ENCODE peak calls at places on chromosomes 11 and 22, in four cellular contexts. B is cardiac muscle cell, M is HCT116, T is fibroblast of lung. Z is an unnamed sample.

GRCh38 chr11:128288368-128288767 is 299.0 kb downstream of the ETS1 start:
- DNase-seq in M (no peak), B (peak; percentile 62), T (no peak), Z (no peak)

GRCh38 chr11:69445131-69445470 is 36.4 kb upstream of the LINC01488 start:
- DNase-seq in M (no peak), T (no peak), B (no peak), Z (no peak)

GRCh38 chr22:19691721-19692341 is 22.5 kb upstream of the SEPTIN5 start:
- DNase-seq in M (peak; percentile 40), B (peak; percentile 58), T (peak; percentile 74), Z (no peak)

GRCh38 chr11:118152552-118153471 is at the start of gene SCN4B:
- DNase-seq in T (peak; percentile 65), B (peak; percentile 87), M (no peak), Z (peak; percentile 5)

GRCh38 chr11:74694536-74694935 is 36.7 kb downstream of the CHRDL2 start:
- DNase-seq in T (no peak), B (no peak), M (no peak), Z (no peak)

GRCh38 chr11:128719556-128719824 is 25.6 kb downstream of the FLI1 start:
- DNase-seq in M (no peak), B (no peak), T (no peak), Z (no peak)

GRCh38 chr11:67604815-67605214 is 1.9 kb upstream of the NDUFV1 start:
- DNase-seq in B (no peak), M (no peak), T (no peak), Z (no peak)

GRCh38 chr22:19527861-19528417 is 3.7 kb upstream of the CLDN5 start:
- DNase-seq in T (peak; percentile 44), M (no peak), B (no peak), Z (no peak)

GRCh38 chr22:42033263-42034181 is 34.9 kb downstream of the WBP2NL start:
- DNase-seq in M (no peak), T (no peak), B (no peak), Z (no peak)

GRCh38 chr22:17213976-17214375 is 5.3 kb downstream of the ADA2 start:
- DNase-seq in B (peak; percentile 59), M (peak; percentile 40), T (peak; percentile 7), Z (peak; percentile 46)

GRCh38 chr22:38741576-38741975 is 14.2 kb downstream of the SUN2 start:
- DNase-seq in T (no peak), B (no peak), M (no peak), Z (no peak)

GRCh38 chr11:110059706-110060430 is 33.3 kb upstream of the ZC3H12C start:
- DNase-seq in T (peak; percentile 72), B (no peak), M (no peak), Z (no peak)

GRCh38 chr11:79482800-79483199 is 42.0 kb upstream of the TENM4 start:
- DNase-seq in T (no peak), B (no peak), M (no peak), Z (no peak)

GRCh38 chr11:114178656-114179055 is 117.5 kb upstream of the NNMT start:
- DNase-seq in T (no peak), B (no peak), M (no peak), Z (no peak)
- H3K4me1 ChIP-seq in T (no peaks in the 10 kb centered on the region), B (peaks cover 41% of the 10 kb centered on the region), M (no peaks in the 10 kb centered on the region), Z (peaks cover 78% of the 10 kb centered on the region)

GRCh38 chr11:77167111-77167626 is 39.1 kb downstream of the MYO7A start:
- DNase-seq in M (no peak), T (no peak), B (no peak), Z (no peak)
- H3K27ac ChIP-seq in M (no peak overlapping the region), T (no peak overlapping the region), B (no peak overlapping the region), Z (no peak overlapping the region)

DNA sequence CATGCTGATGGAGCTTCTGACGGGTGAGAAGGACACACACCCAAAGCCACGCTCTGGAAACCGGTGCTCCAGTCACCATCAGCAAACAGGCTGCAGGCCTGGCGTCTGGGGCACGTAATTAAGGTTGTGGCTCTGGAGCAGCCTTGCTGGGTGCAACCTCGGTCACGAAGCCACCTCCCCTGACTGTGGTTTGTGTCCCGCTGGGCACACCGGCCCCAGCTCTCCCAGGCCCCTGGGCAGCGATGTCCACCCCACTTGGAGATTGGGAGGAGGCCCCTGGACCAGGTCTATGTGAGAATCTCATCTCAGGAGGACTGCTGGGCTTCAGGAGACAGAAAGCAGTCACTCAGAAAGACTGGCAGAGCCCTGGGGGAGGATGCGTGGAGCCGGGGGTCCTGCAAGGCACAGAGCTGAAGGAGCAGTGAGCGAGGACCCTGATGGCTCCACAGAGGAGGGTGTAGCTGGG is 631.6 kb downstream of the BRD1 start:
- DNase-seq in T (no peak), B (no peak), M (no peak), Z (no peak)
- H3K27me3 ChIP-seq in T (no peaks in the 10 kb centered on the region), B (peaks cover 4% of the 10 kb centered on the region), M (peaks cover 36% of the 10 kb centered on the region), Z (no peaks in the 10 kb centered on the region)

DNA sequence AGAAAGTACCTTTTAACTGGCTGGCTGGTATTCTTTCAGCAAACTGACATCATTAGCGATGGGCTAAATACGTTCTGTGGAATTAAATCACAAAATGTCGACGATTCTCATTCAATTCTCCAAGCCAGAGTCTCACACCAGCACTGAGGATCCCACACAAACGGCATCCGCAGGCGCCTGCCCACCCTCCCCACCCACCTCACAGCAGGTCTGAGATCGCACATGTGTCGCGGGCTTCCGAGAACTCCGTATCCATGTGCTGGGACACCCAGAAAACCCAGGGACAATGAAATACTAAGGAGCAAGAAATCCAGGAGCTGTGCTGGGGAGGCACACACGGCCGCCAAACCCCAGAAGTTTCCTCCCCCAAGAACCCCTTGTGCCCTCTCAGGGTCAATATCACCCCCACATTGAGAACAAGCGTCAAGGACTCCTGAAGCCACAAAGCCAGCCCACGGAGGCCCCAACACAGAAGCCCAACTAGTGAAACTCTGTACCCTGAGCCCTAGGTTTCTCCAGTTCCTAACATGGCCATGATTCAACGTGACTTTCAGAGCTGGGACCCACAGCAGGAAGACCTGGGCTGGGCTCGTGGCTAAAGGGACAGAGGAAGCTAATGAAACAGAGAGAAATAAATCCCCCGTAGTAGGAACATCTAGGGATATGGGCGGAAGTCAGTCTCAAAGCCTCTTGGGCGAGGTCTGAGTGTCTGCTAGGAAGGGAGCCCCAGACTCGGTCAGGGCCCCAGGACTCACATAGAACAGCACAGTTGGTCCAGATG is 8.0 kb downstream of the TOLLIP start:
- DNase-seq in B (no peak), M (no peak), T (no peak), Z (no peak)
- H3K4me1 ChIP-seq in B (peaks cover 17% of the 10 kb centered on the region), M (no peaks in the 10 kb centered on the region), T (peaks cover 3% of the 10 kb centered on the region), Z (no peaks in the 10 kb centered on the region)

GRCh38 chr11:119673389-119674336 is 55.3 kb downstream of the NECTIN1 start:
- DNase-seq in M (no peak), B (no peak), T (no peak), Z (peak; percentile 5)
- H3K27ac ChIP-seq in M (no peak overlapping the region), B (no peak overlapping the region), T (no peak overlapping the region), Z (no peak overlapping the region)

GRCh38 chr11:12007769-12008737 is at the start of gene DKK3:
- DNase-seq in M (no peak), B (peak; percentile 64), T (peak; percentile 52), Z (peak; percentile 15)

GRCh38 chr11:12007230-12007593 is 1.2 kb downstream of the DKK3 start:
- DNase-seq in B (no peak), M (no peak), T (no peak), Z (no peak)

GRCh38 chr11:12006552-12007229 is 1.7 kb downstream of the DKK3 start:
- DNase-seq in T (no peak), M (no peak), B (no peak), Z (no peak)

GRCh38 chr11:12008790-12009616 is 577 bp upstream of the DKK3 start:
- DNase-seq in B (peak; percentile 89), M (no peak), T (peak; percentile 64), Z (peak; percentile 11)

DNA sequence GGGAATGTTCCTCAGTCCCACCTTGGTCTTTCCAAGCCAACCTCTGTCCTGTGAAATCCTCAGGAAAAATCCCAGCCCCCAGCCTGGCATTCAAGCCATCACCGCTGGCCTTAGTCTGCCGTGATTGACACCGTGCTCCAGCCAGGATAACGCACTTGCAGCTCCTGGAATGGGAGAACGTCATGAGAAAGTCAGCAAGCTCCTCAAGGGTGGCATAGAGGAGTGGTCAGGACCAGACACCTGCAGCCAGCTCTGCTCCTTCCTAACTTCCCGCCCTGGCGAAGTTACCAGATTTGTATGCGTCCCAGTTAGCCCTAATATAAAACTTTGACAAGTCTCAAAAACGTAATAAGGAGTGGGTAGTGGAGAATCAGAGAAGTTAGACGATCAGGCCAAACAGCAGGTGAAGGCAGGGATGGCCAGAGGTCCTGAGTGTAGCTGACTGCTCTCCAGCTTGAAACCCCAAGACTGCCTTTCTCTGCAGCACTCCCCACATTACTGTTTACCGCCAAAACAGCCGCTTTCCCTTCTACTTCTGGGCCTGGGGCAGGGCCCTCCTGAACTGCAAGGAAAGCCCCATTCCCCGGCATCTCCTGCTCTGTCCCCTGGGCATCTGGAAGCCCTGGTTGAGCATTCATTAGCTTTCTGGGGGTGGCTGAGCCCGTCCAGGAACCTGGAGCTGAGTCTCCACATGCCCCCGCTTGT is 1.3 kb upstream of the DKK3 start:
- DNase-seq in B (no peak), T (no peak), M (no peak), Z (no peak)
- H3K27me3 ChIP-seq in B (peaks cover 7% of the 10 kb centered on the region), T (no peaks in the 10 kb centered on the region), M (no peaks in the 10 kb centered on the region), Z (peaks cover 20% of the 10 kb centered on the region)

GRCh38 chr22:40855960-40856512 is 403 bp downstream of the ST13 start:
- DNase-seq in T (peak; percentile 38), M (no peak), B (peak; percentile 43), Z (peak; percentile 24)

GRCh38 chr22:40853961-40854360 is 2.5 kb downstream of the ST13 start:
- DNase-seq in B (no peak), M (no peak), T (peak; percentile 12), Z (no peak)

GRCh38 chr22:40855104-40855959 is 1.1 kb downstream of the ST13 start:
- DNase-seq in B (no peak), T (peak; percentile 24), M (no peak), Z (no peak)

GRCh38 chr22:40857309-40857851 is 432 bp downstream of the XPNPEP3 start:
- DNase-seq in B (no peak), M (no peak), T (no peak), Z (no peak)

DNA sequence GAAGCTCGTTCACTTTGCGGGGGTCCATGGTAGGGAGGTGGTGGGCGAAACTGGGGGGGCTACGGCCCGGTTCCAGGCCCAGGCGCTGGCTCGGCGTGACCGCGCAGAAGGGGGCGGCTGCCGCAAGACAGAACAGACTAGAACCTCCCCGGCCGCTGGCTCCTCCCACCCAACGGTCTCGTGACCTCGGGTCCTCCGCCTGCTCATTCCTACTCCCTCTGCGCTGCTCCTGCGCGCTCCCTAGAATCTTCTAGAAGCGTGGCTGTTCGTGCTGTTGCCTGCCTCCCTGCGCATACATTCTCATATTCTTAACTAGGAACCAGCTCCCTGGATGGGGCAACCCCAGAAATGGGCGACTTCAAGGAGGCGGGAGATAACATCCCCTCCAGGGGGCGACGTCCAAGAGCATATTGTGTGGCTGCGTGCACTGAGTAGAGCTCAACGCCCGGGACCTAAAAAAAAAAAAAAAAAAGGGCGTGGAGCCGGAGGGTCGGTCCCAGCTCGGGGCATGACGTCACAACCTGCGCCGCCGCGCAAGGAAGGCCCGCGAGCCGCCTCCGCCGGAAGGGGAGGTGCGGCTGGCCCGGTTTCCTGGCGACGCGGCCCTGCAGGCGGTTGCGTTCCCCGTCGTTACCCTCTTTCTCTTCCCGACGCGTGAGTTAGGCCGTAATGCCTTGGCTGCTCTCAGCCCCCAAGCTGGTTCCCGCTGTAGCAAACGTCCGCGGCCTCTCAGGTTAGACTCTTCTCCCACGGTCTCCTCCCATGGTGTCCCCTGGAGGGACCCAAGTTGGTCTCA is at the start of the genes ST13 and XPNPEP3:
- DNase-seq in B (peak; percentile 96), M (peak; percentile 92), T (peak; percentile 94), Z (peak; percentile 95)
- H3K4me1 ChIP-seq in B (peaks cover 27% of the 10 kb centered on the region), M (peaks cover 9% of the 10 kb centered on the region), T (peaks cover 3% of the 10 kb centered on the region), Z (peaks cover 45% of the 10 kb centered on the region)

GRCh38 chr11:9689721-9690120 is 25.8 kb downstream of the SWAP70 start:
- DNase-seq in T (peak; percentile 47), B (no peak), M (no peak), Z (no peak)
- H3K27ac ChIP-seq in T (no peak overlapping the region), B (peak overlapping the region; percentile 16), M (no peak overlapping the region), Z (no peak overlapping the region)

Z was measured in CD8-positive, alpha-beta memory T cell.